ENCODE peak calls at places on chromosomes 5 and 9, in five cellular contexts. F, H, G, S and X are unnamed samples.
A peak's percentile ranks its signal among the peaks of the same experiment; 100 is the strongest.

GRCh38 chr5:158886086-158886485 is 213.6 kb downstream of the EBF1 start:
- DNase-seq in F (no peak), H (no peak), G (no peak), S (no peak), X (no peak)

GRCh38 chr9:101708855-101709254 is 29.6 kb downstream of the GRIN3A start:
- DNase-seq in S (no peak), F (no peak), G (no peak), H (no peak), X (no peak)

GRCh38 chr5:45507174-45507573 is 189.0 kb downstream of the HCN1 start:
- DNase-seq in H (no peak), G (no peak), S (no peak), F (no peak), X (no peak)

GRCh38 chr9:92650839-92651621 is 18.9 kb downstream of the IPPK start:
- DNase-seq in G (no peak), H (no peak), S (no peak), F (peak; percentile 68), X (no peak)

GRCh38 chr5:36928947-36929346 is 52.4 kb downstream of the NIPBL start:
- DNase-seq in S (no peak), F (no peak), G (no peak), H (no peak), X (no peak)

GRCh38 chr5:94480511-94480910 is 137.9 kb downstream of the KIAA0825 start:
- DNase-seq in G (no peak), H (no peak), F (no peak), S (no peak), X (no peak)

GRCh38 chr5:104937591-104937990 is 1375.0 kb upstream of the NUDT12 start:
- DNase-seq in F (no peak), H (no peak), G (no peak), S (no peak), X (no peak)

GRCh38 chr5:159198063-159199036 is 11.0 kb downstream of the RNF145 start:
- DNase-seq in H (no peak), F (no peak), S (no peak), G (no peak), X (peak; percentile 63)

GRCh38 chr5:94174748-94175411 is 433.5 kb upstream of the POU5F2 start:
- DNase-seq in F (no peak), G (no peak), S (no peak), H (no peak), X (no peak)

GRCh38 chr9:75163764-75164163 is 75.5 kb downstream of the OSTF1 start:
- DNase-seq in S (no peak), G (no peak), F (no peak), H (no peak), X (no peak)

GRCh38 chr5:122151640-122152039 is 22.3 kb downstream of the ZNF474 start:
- DNase-seq in G (no peak), F (no peak), H (no peak), S (no peak), X (no peak)

GRCh38 chr9:88814521-88815101 is 176.7 kb upstream of the S1PR3 start:
- DNase-seq in F (no peak), S (no peak), G (no peak), H (no peak), X (no peak)

GRCh38 chr5:14901462-14902051 is 30.0 kb upstream of the ANKH start:
- DNase-seq in F (no peak), S (no peak), H (no peak), G (no peak), X (no peak)

GRCh38 chr9:96232539-96233241 is 69.3 kb downstream of the HSD17B3 start:
- DNase-seq in F (peak; percentile 69), G (peak; percentile 43), H (peak; percentile 60), S (peak; percentile 60), X (no peak)

GRCh38 chr5:28165116-28165515 is 1126.7 kb upstream of the CDH9 start:
- DNase-seq in H (no peak), F (no peak), G (no peak), S (no peak), X (no peak)

GRCh38 chr5:76861616-76862015 is 11.8 kb downstream of the S100Z start:
- DNase-seq in H (no peak), G (no peak), S (no peak), F (no peak), X (no peak)

GRCh38 chr9:87800456-87800855 is 74.5 kb downstream of the CTSL start:
- DNase-seq in S (no peak), F (no peak), H (peak; percentile 35), G (no peak), X (no peak)

GRCh38 chr9:95336281-95336680 is 18.8 kb upstream of the FANCC start:
- DNase-seq in H (no peak), S (no peak), F (no peak), G (no peak), X (no peak)

GRCh38 chr9:129755151-129755550 is 2.3 kb upstream of the PTGES start:
- DNase-seq in S (no peak), G (no peak), F (no peak), H (no peak), X (no peak)

GRCh38 chr9:91060520-91061343 is 259.1 kb downstream of the SYK start:
- DNase-seq in H (no peak), S (no peak), F (no peak), G (peak; percentile 44), X (no peak)

GRCh38 chr5:112005533-112005926 is 248.5 kb upstream of the NREP start:
- DNase-seq in H (no peak), S (no peak), G (no peak), F (no peak), X (no peak)

GRCh38 chr5:1409386-1410110 is 35.7 kb downstream of the SLC6A3 start:
- DNase-seq in F (peak; percentile 13), S (peak; percentile 48), H (peak; percentile 83), G (no peak), X (no peak)

GRCh38 chr9:95104966-95105365 is 212.5 kb downstream of the FANCC start:
- DNase-seq in G (no peak), S (no peak), H (no peak), F (no peak), X (no peak)

GRCh38 chr5:145056805-145057204 is 778.3 kb downstream of the PRELID2 start:
- DNase-seq in F (no peak), G (no peak), H (no peak), S (no peak), X (peak; percentile 25)

GRCh38 chr9:83327750-83328622 is 210.2 kb downstream of the FRMD3 start:
- DNase-seq in F (no peak), G (no peak), H (no peak), S (no peak), X (no peak)

GRCh38 chr9:99373912-99374311 is 151.8 kb downstream of the SEC61B start:
- DNase-seq in G (no peak), S (no peak), H (peak; percentile 41), F (no peak), X (no peak)

GRCh38 chr5:14439087-14439841 is 142.3 kb upstream of the OTULINL start:
- DNase-seq in F (no peak), G (no peak), S (no peak), H (no peak), X (no peak)

GRCh38 chr5:37933586-37933985 is 93.7 kb upstream of the GDNF start:
- DNase-seq in S (no peak), H (peak; percentile 60), G (no peak), F (no peak), X (no peak)

GRCh38 chr9:132673355-132673754 is 3.1 kb downstream of the GTF3C4 start:
- DNase-seq in F (no peak), S (no peak), H (peak; percentile 30), G (no peak), X (no peak)

GRCh38 chr9:83142389-83142788 is 79.4 kb upstream of the RASEF start:
- DNase-seq in G (no peak), S (no peak), H (no peak), F (no peak), X (no peak)

GRCh38 chr5:173477320-173478055 is 139.0 kb downstream of the BOD1 start:
- DNase-seq in H (no peak), S (no peak), G (no peak), F (no peak), X (no peak)

GRCh38 chr5:180625125-180625790 is 24.1 kb downstream of the FLT4 start:
- DNase-seq in S (no peak), F (no peak), H (no peak), G (no peak), X (no peak)
- H3K4me3 ChIP-seq in S (no peak overlapping the region), F (no peak overlapping the region), H (no peak overlapping the region), G (no peak overlapping the region), X (no peak overlapping the region)

GRCh38 chr5:148785223-148785622 is 41.2 kb upstream of the ADRB2 start:
- DNase-seq in G (no peak), H (no peak), F (no peak), S (no peak), X (no peak)
- TF ChIP-seq CTCF in G (no peak), H (no peak), F (no peak), S (no peak), X (no peak)

GRCh38 chr5:140298183-140298601 is 4.7 kb downstream of the PFDN1 start:
- DNase-seq in G (no peak), F (no peak), S (no peak), H (no peak), X (no peak)
- H3K36me3 ChIP-seq in G (no peaks in the 10 kb centered on the region), F (no peaks in the 10 kb centered on the region), S (no peaks in the 10 kb centered on the region), H (no peaks in the 10 kb centered on the region), X (peaks cover 1% of the 10 kb centered on the region)

GRCh38 chr9:6973089-6973488 is 215.3 kb downstream of the KDM4C start:
- DNase-seq in S (no peak), H (no peak), G (no peak), F (no peak), X (no peak)
- H3K4me3 ChIP-seq in S (no peak overlapping the region), H (no peak overlapping the region), G (no peak overlapping the region), F (no peak overlapping the region), X (no peak overlapping the region)

GRCh38 chr9:108836319-108836718 is 19.5 kb downstream of the ACTL7B start:
- DNase-seq in S (no peak), F (no peak), G (no peak), H (no peak), X (no peak)
- TF ChIP-seq CTCF in S (no peak), F (no peak), G (no peak), H (no peak), X (no peak)

DNA sequence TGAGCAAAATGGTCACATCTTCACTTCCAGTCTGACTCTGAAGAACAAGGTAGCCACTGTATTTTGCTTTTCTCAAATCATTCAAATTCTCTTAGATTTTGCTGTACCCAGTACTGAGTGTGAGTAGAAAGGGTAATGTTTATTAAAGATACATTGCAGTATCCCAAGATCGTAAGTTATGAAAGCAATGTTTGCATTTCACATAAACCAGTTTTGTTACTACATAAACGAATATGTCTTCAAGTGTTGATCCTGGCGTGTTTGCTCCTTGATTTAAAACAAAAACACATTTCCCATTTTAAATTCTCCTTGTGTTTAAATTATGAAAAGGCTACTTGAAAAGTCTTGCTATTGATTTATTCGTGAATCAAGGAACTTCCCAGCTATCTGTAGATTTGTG is 22.0 kb downstream of the SNX30 start:
- DNase-seq in H (no peak), S (no peak), F (no peak), G (no peak), X (no peak)
- H3K36me3 ChIP-seq in H (no peaks in the 10 kb centered on the region), S (no peaks in the 10 kb centered on the region), F (no peaks in the 10 kb centered on the region), G (no peaks in the 10 kb centered on the region), X (no peaks in the 10 kb centered on the region)